ENCODE peak calls at places on chromosomes 16 and 17, in ten cellular contexts. One of them, this sample, is unnamed.

GRCh38 chr16:3101841-3102470 is 2.9 kb upstream of the ZSCAN10 start:
- DNase-seq in AG04450: no peak
- DNase-seq in COLO829: no peak
- DNase-seq in ELF-1: peak; percentile 92
- DNase-seq in stimulated activated CD4-positive, alpha-beta T cell treated with anti-CD3 and anti-CD28 coated beads, Interleukin-2, amount 100 ng/mL, for 48 hours: no peak
- DNase-seq in nephron progenitor cell: no peak
- DNase-seq in fibroblast of lung: no peak
- DNase-seq in NCI-H510A: no peak
- DNase-seq in occipital lobe: no peak
- DNase-seq in T-helper 17 cell: no peak
- DNase-seq in this sample: no peak

GRCh38 chr16:49778202-49778601 is 77.7 kb downstream of the ZNF423 start:
- DNase-seq in AG04450: no peak
- DNase-seq in COLO829: no peak
- DNase-seq in ELF-1: no peak
- DNase-seq in stimulated activated CD4-positive, alpha-beta T cell treated with anti-CD3 and anti-CD28 coated beads, Interleukin-2, amount 100 ng/mL, for 48 hours: no peak
- DNase-seq in nephron progenitor cell: no peak
- DNase-seq in fibroblast of lung: no peak
- DNase-seq in NCI-H510A: no peak
- DNase-seq in occipital lobe: no peak
- DNase-seq in T-helper 17 cell: no peak
- DNase-seq in this sample: no peak

GRCh38 chr16:3595521-3596021 is 15.8 kb downstream of the SLX4 start:
- DNase-seq in AG04450: no peak
- DNase-seq in COLO829: no peak
- DNase-seq in ELF-1: no peak
- DNase-seq in stimulated activated CD4-positive, alpha-beta T cell treated with anti-CD3 and anti-CD28 coated beads, Interleukin-2, amount 100 ng/mL, for 48 hours: no peak
- DNase-seq in nephron progenitor cell: no peak
- DNase-seq in fibroblast of lung: no peak
- DNase-seq in NCI-H510A: no peak
- DNase-seq in occipital lobe: no peak
- DNase-seq in T-helper 17 cell: no peak
- DNase-seq in this sample: no peak

GRCh38 chr16:78703951-78704350 is 604.5 kb downstream of the WWOX start:
- DNase-seq in AG04450: no peak
- DNase-seq in COLO829: no peak
- DNase-seq in ELF-1: no peak
- DNase-seq in stimulated activated CD4-positive, alpha-beta T cell treated with anti-CD3 and anti-CD28 coated beads, Interleukin-2, amount 100 ng/mL, for 48 hours: no peak
- DNase-seq in nephron progenitor cell: no peak
- DNase-seq in fibroblast of lung: no peak
- DNase-seq in NCI-H510A: no peak
- DNase-seq in occipital lobe: no peak
- DNase-seq in T-helper 17 cell: no peak
- DNase-seq in this sample: no peak

GRCh38 chr17:1730345-1731193 is 6.1 kb downstream of the WDR81 start:
- DNase-seq in AG04450: no peak
- DNase-seq in COLO829: no peak
- DNase-seq in ELF-1: no peak
- DNase-seq in stimulated activated CD4-positive, alpha-beta T cell treated with anti-CD3 and anti-CD28 coated beads, Interleukin-2, amount 100 ng/mL, for 48 hours: no peak
- DNase-seq in nephron progenitor cell: no peak
- DNase-seq in fibroblast of lung: peak; percentile 70
- DNase-seq in NCI-H510A: no peak
- DNase-seq in occipital lobe: no peak
- DNase-seq in T-helper 17 cell: no peak
- DNase-seq in this sample: peak; percentile 39

GRCh38 chr16:23857256-23857891 is 21.6 kb downstream of the PRKCB start:
- DNase-seq in AG04450: no peak
- DNase-seq in COLO829: no peak
- DNase-seq in ELF-1: no peak
- DNase-seq in stimulated activated CD4-positive, alpha-beta T cell treated with anti-CD3 and anti-CD28 coated beads, Interleukin-2, amount 100 ng/mL, for 48 hours: no peak
- DNase-seq in nephron progenitor cell: no peak
- DNase-seq in fibroblast of lung: no peak
- DNase-seq in NCI-H510A: no peak
- DNase-seq in occipital lobe: no peak
- DNase-seq in T-helper 17 cell: no peak
- DNase-seq in this sample: no peak

GRCh38 chr16:25950586-25951201 is 258.9 kb downstream of the HS3ST4 start:
- DNase-seq in AG04450: no peak
- DNase-seq in COLO829: no peak
- DNase-seq in ELF-1: peak; percentile 93
- DNase-seq in stimulated activated CD4-positive, alpha-beta T cell treated with anti-CD3 and anti-CD28 coated beads, Interleukin-2, amount 100 ng/mL, for 48 hours: no peak
- DNase-seq in nephron progenitor cell: peak; percentile 3
- DNase-seq in fibroblast of lung: no peak
- DNase-seq in NCI-H510A: peak; percentile 70
- DNase-seq in occipital lobe: no peak
- DNase-seq in T-helper 17 cell: no peak
- DNase-seq in this sample: no peak

GRCh38 chr17:56392274-56392673 is 201.2 kb upstream of the NOG start:
- DNase-seq in AG04450: no peak
- DNase-seq in COLO829: no peak
- DNase-seq in ELF-1: no peak
- DNase-seq in stimulated activated CD4-positive, alpha-beta T cell treated with anti-CD3 and anti-CD28 coated beads, Interleukin-2, amount 100 ng/mL, for 48 hours: no peak
- DNase-seq in nephron progenitor cell: no peak
- DNase-seq in fibroblast of lung: peak; percentile 11
- DNase-seq in NCI-H510A: no peak
- DNase-seq in occipital lobe: no peak
- DNase-seq in T-helper 17 cell: no peak
- DNase-seq in this sample: no peak

GRCh38 chr16:70701998-70702397 is 16.1 kb upstream of the MTSS2 start:
- DNase-seq in AG04450: no peak
- DNase-seq in COLO829: no peak
- DNase-seq in ELF-1: no peak
- DNase-seq in stimulated activated CD4-positive, alpha-beta T cell treated with anti-CD3 and anti-CD28 coated beads, Interleukin-2, amount 100 ng/mL, for 48 hours: no peak
- DNase-seq in nephron progenitor cell: no peak
- DNase-seq in fibroblast of lung: no peak
- DNase-seq in NCI-H510A: no peak
- DNase-seq in occipital lobe: no peak
- DNase-seq in T-helper 17 cell: no peak
- DNase-seq in this sample: no peak

GRCh38 chr17:58572846-58573245 is 58.4 kb upstream of the MTMR4 start:
- DNase-seq in AG04450: no peak
- DNase-seq in COLO829: no peak
- DNase-seq in ELF-1: no peak
- DNase-seq in stimulated activated CD4-positive, alpha-beta T cell treated with anti-CD3 and anti-CD28 coated beads, Interleukin-2, amount 100 ng/mL, for 48 hours: no peak
- DNase-seq in nephron progenitor cell: no peak
- DNase-seq in fibroblast of lung: no peak
- DNase-seq in NCI-H510A: no peak
- DNase-seq in occipital lobe: no peak
- DNase-seq in T-helper 17 cell: no peak
- DNase-seq in this sample: no peak

GRCh38 chr17:72126575-72127486 is 6.0 kb downstream of the SOX9 start:
- DNase-seq in AG04450: no peak
- DNase-seq in COLO829: no peak
- DNase-seq in ELF-1: peak; percentile 33
- DNase-seq in stimulated activated CD4-positive, alpha-beta T cell treated with anti-CD3 and anti-CD28 coated beads, Interleukin-2, amount 100 ng/mL, for 48 hours: no peak
- DNase-seq in nephron progenitor cell: no peak
- DNase-seq in fibroblast of lung: peak; percentile 92
- DNase-seq in NCI-H510A: no peak
- DNase-seq in occipital lobe: no peak
- DNase-seq in T-helper 17 cell: no peak
- DNase-seq in this sample: no peak

GRCh38 chr17:76543482-76544122 is 3.8 kb downstream of the PRCD start:
- DNase-seq in AG04450: no peak
- DNase-seq in COLO829: no peak
- DNase-seq in ELF-1: no peak
- DNase-seq in stimulated activated CD4-positive, alpha-beta T cell treated with anti-CD3 and anti-CD28 coated beads, Interleukin-2, amount 100 ng/mL, for 48 hours: no peak
- DNase-seq in nephron progenitor cell: no peak
- DNase-seq in fibroblast of lung: no peak
- DNase-seq in NCI-H510A: no peak
- DNase-seq in occipital lobe: peak; percentile 70
- DNase-seq in T-helper 17 cell: no peak
- DNase-seq in this sample: no peak

This sample was measured in astrocyte of the cerebellum.